ENCODE peak calls at places on chromosomes 5 and 9, in eight cellular contexts. P is right lobe of liver, J is astrocyte, Y is heart right ventricle, H is AG09309, I is Peyer's patch, D is osteocyte, S is psoas muscle. X is an unnamed sample.

GRCh38 chr5:177454397-177455035 is 7.9 kb downstream of the PRR7 start:
- DNase-seq in Y (peak; percentile 91), J (peak; percentile 51), D (peak; percentile 98), P (peak; percentile 92), I (peak; percentile 97), S (peak; percentile 96), H (no peak), X (no peak)

GRCh38 chr9:83430681-83431080 is 107.5 kb downstream of the FRMD3 start:
- DNase-seq in Y (no peak), J (no peak), P (no peak), H (no peak), S (peak; percentile 55), D (no peak), I (no peak), X (no peak)

GRCh38 chr9:126893079-126893478 is 21.5 kb upstream of the RALGPS1 start:
- DNase-seq in S (no peak), Y (no peak), I (no peak), J (no peak), H (no peak), P (no peak), D (no peak), X (no peak)

GRCh38 chr5:3899093-3899492 is 303.5 kb downstream of the IRX1 start:
- DNase-seq in S (no peak), H (no peak), I (no peak), J (no peak), Y (no peak), D (no peak), P (no peak), X (no peak)

GRCh38 chr5:74440341-74440740 is 200.2 kb downstream of the ENC1 start:
- DNase-seq in J (no peak), I (no peak), P (no peak), Y (no peak), S (no peak), D (no peak), H (no peak), X (no peak)

GRCh38 chr9:16100596-16101091 is 547.8 kb downstream of the CCDC171 start:
- DNase-seq in Y (peak; percentile 57), J (no peak), H (no peak), P (no peak), D (no peak), I (no peak), S (peak; percentile 79), X (no peak)

GRCh38 chr5:148561712-148562365 is 92.5 kb downstream of the HTR4 start:
- DNase-seq in I (no peak), Y (no peak), H (no peak), D (no peak), S (no peak), P (no peak), J (no peak), X (no peak)

GRCh38 chr9:113516840-113517577 is 53.5 kb downstream of the RGS3 start:
- DNase-seq in J (peak; percentile 14), I (peak; percentile 85), Y (no peak), D (no peak), P (peak; percentile 31), S (no peak), H (no peak), X (no peak)

GRCh38 chr5:54895816-54896341 is 89.5 kb downstream of the ESM1 start:
- DNase-seq in I (no peak), D (no peak), P (peak; percentile 51), S (no peak), H (peak; percentile 25), Y (peak; percentile 29), J (peak; percentile 51), X (no peak)

GRCh38 chr5:151115272-151115905 is 34.6 kb upstream of the TNIP1 start:
- DNase-seq in P (peak; percentile 81), H (peak; percentile 13), D (peak; percentile 91), Y (peak; percentile 78), I (peak; percentile 93), S (peak; percentile 88), J (peak; percentile 24), X (no peak)

DNA sequence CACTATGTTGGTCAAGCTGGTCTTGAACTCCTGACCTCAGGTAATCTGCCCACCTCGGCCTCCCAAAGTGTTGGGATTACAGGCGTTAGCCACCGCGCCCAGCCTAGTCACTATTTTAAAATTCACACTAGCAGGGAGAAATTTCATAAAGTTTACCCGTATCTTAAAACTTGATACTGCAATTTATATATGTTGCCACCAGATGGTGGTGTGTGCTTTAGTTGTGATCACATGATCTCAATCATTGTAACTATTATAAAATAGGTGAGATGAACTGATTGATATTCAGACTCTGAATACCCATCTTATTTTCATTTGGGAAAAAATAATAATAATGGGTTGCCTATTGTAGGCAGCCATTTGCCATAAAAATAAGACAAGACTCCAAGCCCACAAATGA is 1330.4 kb upstream of the WWC1 start:
- DNase-seq in J (no peak), H (no peak), S (no peak), D (no peak), I (no peak), Y (no peak), P (no peak), X (no peak)
- TF ChIP-seq CTCF in J (no peak), H (no peak), S (no peak), D (peak; percentile 35), I (no peak), Y (peak; percentile 9), P (peak; percentile 6), X (no peak)

DNA sequence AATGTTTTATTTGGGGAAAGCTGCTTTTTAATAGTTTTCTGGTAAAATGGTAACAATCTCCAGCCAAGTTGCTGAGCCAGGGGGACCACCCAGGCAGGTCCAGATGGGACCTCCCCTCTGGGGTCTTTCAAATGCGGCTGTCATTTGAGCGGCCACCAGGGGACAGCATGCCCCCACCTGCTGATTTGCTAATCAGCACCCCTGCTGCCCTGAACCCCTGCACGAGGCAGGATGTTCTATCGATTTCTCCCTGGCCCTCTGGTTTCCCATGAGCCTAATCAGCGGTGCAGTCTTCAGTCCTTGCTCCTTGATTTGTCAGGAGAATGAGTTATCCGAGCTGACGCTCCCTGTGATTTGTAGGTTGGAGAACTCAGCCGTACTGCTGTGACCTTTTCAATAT is 247.0 kb downstream of the FSTL4 start:
- DNase-seq in S (no peak), H (no peak), J (no peak), D (peak; percentile 72), I (no peak), P (no peak), Y (no peak), X (no peak)
- TF ChIP-seq CTCF in S (no peak), H (peak; percentile 28), J (no peak), D (no peak), I (no peak), P (no peak), Y (peak; percentile 21), X (peak; percentile 7)

DNA sequence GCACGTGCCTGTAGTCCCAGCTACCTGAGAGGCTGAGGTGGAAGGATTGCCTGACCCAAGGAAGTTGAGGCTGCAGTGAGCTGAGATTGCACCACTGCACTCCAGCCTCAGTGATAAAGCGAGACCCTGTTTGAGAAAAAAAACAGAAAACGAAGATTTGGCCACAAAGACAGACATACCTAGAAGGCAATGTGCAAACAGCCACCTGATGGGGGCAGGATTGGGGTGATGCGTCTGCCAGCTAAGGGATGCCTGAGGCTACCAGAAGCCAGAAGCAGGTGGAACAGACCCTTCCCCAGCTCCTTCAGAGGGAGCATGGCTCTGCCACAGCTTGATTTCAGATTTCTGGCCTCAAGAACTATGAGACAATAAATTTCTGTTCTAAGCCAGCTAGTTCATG is 2.9 kb downstream of the HIGD2A start:
- DNase-seq in S (peak; percentile 20), I (no peak), Y (no peak), P (no peak), D (no peak), J (no peak), H (no peak), X (no peak)
- TF ChIP-seq CTCF in S (no peak), I (no peak), Y (no peak), P (no peak), D (no peak), J (no peak), H (no peak), X (no peak)

GRCh38 chr9:7238244-7238637 is 480.5 kb downstream of the KDM4C start:
- DNase-seq in S (no peak), H (no peak), I (no peak), Y (no peak), P (no peak), D (no peak), J (no peak), X (no peak)

GRCh38 chr9:7233516-7233915 is 475.7 kb downstream of the KDM4C start:
- DNase-seq in D (no peak), J (no peak), S (no peak), H (no peak), P (no peak), I (no peak), Y (no peak), X (no peak)

GRCh38 chr9:7237473-7238243 is 479.9 kb downstream of the KDM4C start:
- DNase-seq in H (peak; percentile 85), P (no peak), S (no peak), I (no peak), J (peak; percentile 75), Y (no peak), D (no peak), X (peak; percentile 2)

GRCh38 chr9:7236186-7236585 is 478.4 kb downstream of the KDM4C start:
- DNase-seq in S (no peak), H (no peak), P (no peak), I (no peak), J (no peak), D (no peak), Y (no peak), X (no peak)

GRCh38 chr9:7234144-7234543 is 476.4 kb downstream of the KDM4C start:
- DNase-seq in I (no peak), Y (no peak), S (no peak), H (no peak), D (no peak), J (no peak), P (no peak), X (no peak)
- TF ChIP-seq CTCF in I (no peak), Y (peak; percentile 57), S (peak; percentile 37), H (peak; percentile 54), D (peak; percentile 54), J (peak; percentile 34), P (peak; percentile 19), X (peak; percentile 45)

DNA sequence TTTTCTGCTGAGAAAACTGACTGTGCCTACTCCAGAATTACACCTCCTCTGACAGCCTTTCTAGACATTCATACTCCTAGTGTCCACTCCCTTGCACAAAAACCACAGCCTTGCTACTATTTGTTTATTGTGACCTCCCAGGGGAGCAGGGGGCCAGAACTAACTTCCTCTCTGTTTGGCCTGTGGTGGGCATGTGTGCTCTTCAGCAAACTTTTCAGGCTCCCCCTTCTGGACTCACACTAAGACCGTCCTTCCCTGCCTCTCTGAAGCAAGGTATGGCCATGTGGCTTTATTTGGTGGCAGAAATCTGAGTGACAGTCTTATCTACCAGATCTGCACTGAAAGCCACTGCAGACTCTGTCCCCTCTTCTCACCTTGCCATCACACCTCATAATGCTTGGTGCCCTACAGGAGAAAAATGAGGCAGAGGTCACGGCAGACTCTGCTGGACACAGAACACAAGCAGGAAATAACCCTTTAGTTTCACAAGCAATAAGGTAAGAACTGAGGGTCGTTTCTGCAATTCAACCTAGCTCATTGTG is 28.2 kb downstream of the LIFR start:
- DNase-seq in P (no peak), I (no peak), Y (no peak), D (no peak), H (no peak), J (no peak), S (no peak), X (no peak)
- TF ChIP-seq CTCF in P (no peak), I (no peak), Y (peak; percentile 7), D (no peak), H (peak; percentile 8), J (no peak), S (no peak), X (no peak)

GRCh38 chr5:169265888-169266287 is 35.1 kb downstream of the SLIT3 start:
- DNase-seq in J (no peak), Y (no peak), I (no peak), P (no peak), H (no peak), S (no peak), D (no peak), X (no peak)
- TF ChIP-seq CTCF in J (peak; percentile 28), Y (no peak), I (no peak), P (no peak), H (no peak), S (no peak), D (peak; percentile 30), X (no peak)

GRCh38 chr5:18024542-18024941 is 390.3 kb downstream of the TAF11L14 start:
- DNase-seq in P (no peak), H (no peak), Y (no peak), J (no peak), I (no peak), S (no peak), D (no peak), X (no peak)
- TF ChIP-seq CTCF in P (no peak), H (no peak), Y (no peak), J (no peak), I (no peak), S (no peak), D (no peak), X (no peak)

X was measured in AG04449.